ENCODE peak calls at places on chromosomes 4 and X, in six cellular contexts. C, S, U, X, V and T are unnamed samples.
A peak's percentile ranks its signal among the peaks of the same experiment; 100 is the strongest.

GRCh38 chrX:71923516-71923915 is 12.9 kb downstream of the NHSL2 start:
- DNase-seq in S (no peak), V (no peak), X (no peak), C (peak; percentile 40), U (no peak), T (no peak)

GRCh38 chr4:172986114-172986513 is 182.5 kb upstream of the GALNT7 start:
- DNase-seq in V (no peak), U (no peak), C (no peak), X (no peak), S (peak; percentile 13), T (no peak)

GRCh38 chr4:141134051-141134450 is 782 bp upstream of the RNF150 start:
- DNase-seq in C (peak; percentile 22), U (no peak), V (no peak), S (no peak), X (no peak), T (no peak)

GRCh38 chr4:77001907-77002306 is 52.4 kb downstream of the SEPTIN11 start:
- DNase-seq in X (no peak), C (no peak), U (no peak), S (no peak), V (no peak), T (no peak)

GRCh38 chrX:140501321-140501720 is 3.5 kb downstream of the SOX3 start:
- DNase-seq in V (no peak), X (peak; percentile 54), C (no peak), S (no peak), U (no peak), T (no peak)

GRCh38 chrX:102129473-102129872 is 4.0 kb downstream of the TCEAL2 start:
- DNase-seq in U (no peak), C (peak; percentile 41), V (no peak), S (no peak), X (no peak), T (no peak)

GRCh38 chrX:119272882-119273806 is 37.1 kb downstream of the PGRMC1 start:
- DNase-seq in S (no peak), X (peak; percentile 71), V (no peak), U (no peak), C (peak; percentile 27), T (no peak)

GRCh38 chrX:47915886-47916493 is 79.3 kb downstream of the ZNF81 start:
- DNase-seq in V (no peak), U (no peak), C (no peak), S (no peak), X (no peak), T (no peak)

GRCh38 chr4:930827-931193 is 1.3 kb downstream of the GAK start:
- DNase-seq in V (no peak), S (no peak), U (no peak), X (no peak), C (peak; percentile 23), T (no peak)
- TF ChIP-seq GABPA in V (no peak), S (no peak), U (no peak), X (no peak), C (no peak), T (no peak)

DNA sequence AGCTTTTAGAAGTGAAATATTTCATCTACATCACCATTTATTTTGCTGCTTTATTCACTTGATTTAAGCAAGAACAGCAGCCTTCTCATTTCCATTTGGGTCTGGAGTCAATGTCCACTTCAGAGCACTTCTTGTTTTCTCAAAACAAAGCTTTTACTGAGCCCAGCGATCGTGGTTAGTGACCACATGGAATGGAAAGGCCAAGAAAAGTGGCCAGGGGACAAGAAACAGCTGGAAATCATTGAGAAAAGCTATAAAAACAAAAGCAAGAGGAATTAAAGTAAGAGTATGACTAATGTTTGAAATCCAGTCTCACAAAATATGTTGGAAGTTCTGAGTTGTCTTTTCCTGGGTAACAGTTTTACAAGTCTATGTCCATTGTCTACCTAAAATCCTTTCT is 328.4 kb upstream of the INTU start:
- DNase-seq in C (no peak), S (no peak), V (no peak), X (no peak), U (no peak), T (no peak)
- TF ChIP-seq GABPA in C (no peak), S (no peak), V (no peak), X (no peak), U (no peak), T (no peak)

GRCh38 chr4:128287871-128288688 is 467 bp upstream of the PGRMC2 start:
- DNase-seq in S (peak; percentile 97), C (peak; percentile 99), V (peak; percentile 97), X (peak; percentile 98), U (peak; percentile 96), T (peak; percentile 97)

GRCh38 chr4:128287159-128287870 is at the start of gene PGRMC2:
- DNase-seq in X (peak; percentile 67), S (no peak), V (peak; percentile 30), U (no peak), C (peak; percentile 61), T (peak; percentile 23)

GRCh38 chr4:128285085-128286023 is 2.3 kb downstream of the PGRMC2 start:
- DNase-seq in C (no peak), U (peak; percentile 82), V (no peak), X (no peak), S (no peak), T (no peak)

GRCh38 chr4:128288689-128289106 is 1.1 kb upstream of the PGRMC2 start:
- DNase-seq in U (no peak), C (no peak), V (no peak), X (no peak), S (peak; percentile 17), T (no peak)

GRCh38 chr4:128286474-128287158 is 997 bp downstream of the PGRMC2 start:
- DNase-seq in C (peak; percentile 29), U (peak; percentile 44), X (no peak), S (no peak), V (peak; percentile 33), T (peak; percentile 31)
- TF ChIP-seq GABPA in C (no peak), U (no peak), X (no peak), S (no peak), V (no peak), T (no peak)

DNA sequence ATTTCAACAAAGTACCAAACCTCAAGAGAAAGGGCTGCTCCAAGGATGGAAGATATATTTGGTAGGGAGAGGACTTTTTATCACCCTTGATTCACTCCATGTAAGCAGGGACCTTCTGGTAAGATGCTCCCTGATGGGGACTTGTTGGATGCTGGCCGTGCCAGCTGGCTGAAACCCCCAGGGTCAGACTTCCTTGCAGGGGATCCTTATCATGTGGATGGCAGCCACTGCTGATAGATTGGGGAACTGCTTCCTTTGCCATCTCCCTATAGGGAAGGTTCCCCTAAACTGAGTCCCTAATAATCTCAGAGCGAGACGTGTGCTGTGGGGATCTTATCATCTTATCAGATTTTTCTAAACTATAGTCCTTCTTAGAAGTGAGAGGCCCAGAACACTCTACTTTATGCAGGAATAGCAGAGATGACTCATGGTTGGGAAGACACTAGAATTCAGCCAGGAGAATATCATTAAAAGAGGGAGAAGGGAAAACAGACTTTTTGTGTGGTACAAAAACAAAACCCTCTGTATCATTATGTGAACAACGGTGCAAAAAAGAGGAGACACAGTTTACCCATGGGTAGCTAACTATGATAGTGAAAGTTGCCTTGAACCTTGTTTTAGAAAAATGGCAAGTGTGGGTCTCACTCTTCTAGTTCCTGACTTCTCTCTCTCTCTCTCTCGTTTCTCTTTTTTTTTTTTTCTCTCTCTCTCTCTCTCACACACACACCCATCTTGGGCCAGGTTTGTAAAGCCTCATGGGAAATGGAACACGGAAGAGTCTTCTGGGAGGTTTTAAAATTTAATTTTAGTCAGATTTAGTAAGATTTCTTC is 16.1 kb downstream of the RHOH start:
- DNase-seq in S (no peak), V (no peak), X (no peak), U (no peak), C (no peak), T (no peak)
- TF ChIP-seq GABPA in S (no peak), V (no peak), X (no peak), U (no peak), C (no peak), T (no peak)

GRCh38 chr4:144799486-144799885 is 153.5 kb downstream of the HHIP start:
- DNase-seq in C (no peak), X (no peak), S (no peak), V (no peak), U (no peak), T (no peak)
- TF ChIP-seq GABPA in C (no peak), X (no peak), S (no peak), V (no peak), U (no peak), T (no peak)

DNA sequence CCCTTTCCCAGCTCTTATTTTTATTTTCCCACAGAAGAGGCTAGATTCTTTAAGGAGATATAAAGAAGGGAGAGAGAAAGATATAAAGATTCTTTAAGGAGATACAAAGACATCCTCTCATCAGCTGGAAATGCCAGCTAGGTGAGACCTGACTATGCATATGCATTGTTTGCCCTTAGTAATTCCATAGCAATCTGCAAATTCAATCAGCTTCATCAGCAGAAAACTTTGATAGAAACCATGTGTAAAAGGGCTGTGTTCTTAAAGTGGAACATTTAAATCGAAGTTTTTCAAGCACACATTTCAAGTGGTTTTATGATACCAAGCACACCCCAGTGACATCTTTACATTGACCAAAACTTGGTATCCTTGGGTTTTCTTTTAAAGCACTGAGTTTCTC is 24.1 kb downstream of the FHL1 start:
- DNase-seq in V (no peak), S (no peak), C (no peak), U (no peak), X (no peak), T (no peak)
- TF ChIP-seq GABPA in V (no peak), S (no peak), C (no peak), U (no peak), X (no peak), T (no peak)